ENCODE peak calls at places on chromosomes 12 and 14, in four cellular contexts. R is tibial artery, T is IMR-90, V is left lung. C is an unnamed sample.

GRCh38 chr14:51069065-51069464 is 25.8 kb downstream of the TRIM9 start:
- DNase-seq in R (no peak), T (no peak), V (no peak), C (no peak)

GRCh38 chr12:13976028-13976584 is 5.3 kb downstream of the GRIN2B start:
- DNase-seq in R (no peak), T (no peak), V (no peak), C (no peak)

GRCh38 chr12:127779301-127780045 is 487.5 kb upstream of the TMEM132C start:
- DNase-seq in R (no peak), T (no peak), V (no peak), C (no peak)

GRCh38 chr12:63238892-63239291 is 87.9 kb upstream of the AVPR1A start:
- DNase-seq in R (no peak), T (no peak), V (no peak), C (no peak)

GRCh38 chr14:90403065-90403464 is 6.2 kb downstream of the CALM1 start:
- DNase-seq in R (no peak), T (no peak), V (no peak), C (no peak)

GRCh38 chr14:71659165-71659564 is 273.1 kb upstream of the RGS6 start:
- DNase-seq in R (no peak), T (peak; percentile 64), V (no peak), C (no peak)

GRCh38 chr12:109053382-109054123 is 1.2 kb downstream of the USP30 start:
- DNase-seq in R (no peak), T (no peak), V (no peak), C (no peak)

GRCh38 chr12:24661657-24662096 is 287.2 kb downstream of the BCAT1 start:
- DNase-seq in R (peak; percentile 53), T (peak; percentile 80), V (peak; percentile 86), C (no peak)

GRCh38 chr14:35353409-35354172 is 51.0 kb downstream of the NFKBIA start:
- DNase-seq in R (no peak), T (no peak), V (no peak), C (no peak)

GRCh38 chr14:22084393-22085281 is 411.0 kb upstream of the OR4E1 start:
- DNase-seq in R (no peak), T (peak; percentile 62), V (no peak), C (no peak)

GRCh38 chr12:28622416-28622815 is 432.2 kb downstream of the CCDC91 start:
- DNase-seq in R (no peak), T (peak; percentile 80), V (no peak), C (peak; percentile 2)

GRCh38 chr12:67069451-67070306 is 199.5 kb upstream of the CAND1 start:
- DNase-seq in R (no peak), T (no peak), V (peak; percentile 81), C (no peak)

GRCh38 chr12:57612711-57613426 is 1.6 kb downstream of the ARHGEF25 start:
- DNase-seq in R (no peak), T (no peak), V (no peak), C (no peak)

GRCh38 chr14:90722590-90722989 is 93.6 kb downstream of the TTC7B start:
- DNase-seq in R (no peak), T (no peak), V (no peak), C (no peak)

GRCh38 chr12:25388216-25388615 is 137.5 kb upstream of the KRAS start:
- DNase-seq in R (no peak), T (peak; percentile 25), V (no peak), C (no peak)

GRCh38 chr12:112243255-112243965 is 118.0 kb downstream of the TRAFD1 start:
- DNase-seq in R (no peak), T (no peak), V (no peak), C (no peak)

GRCh38 chr12:6647083-6647604 is at the start of gene ACRBP:
- DNase-seq in R (peak; percentile 79), T (peak; percentile 14), V (peak; percentile 97), C (peak; percentile 7)

GRCh38 chr12:19994970-19995369 is 373.4 kb upstream of the PDE3A start:
- DNase-seq in R (no peak), T (no peak), V (no peak), C (no peak)

GRCh38 chr12:75489613-75490210 is 9.2 kb downstream of the GLIPR1 start:
- DNase-seq in R (no peak), T (peak; percentile 63), V (no peak), C (no peak)

GRCh38 chr14:84425968-84426367 is 1104.0 kb upstream of the FLRT2 start:
- DNase-seq in R (no peak), T (no peak), V (no peak), C (no peak)

GRCh38 chr12:30968211-30968610 is 41.7 kb downstream of the TSPAN11 start:
- DNase-seq in R (no peak), T (no peak), V (no peak), C (no peak)
- H3K36me3 ChIP-seq in R (no peaks in the 10 kb centered on the region), T (no peaks in the 10 kb centered on the region), V (no peaks in the 10 kb centered on the region), C (no peaks in the 10 kb centered on the region)

DNA sequence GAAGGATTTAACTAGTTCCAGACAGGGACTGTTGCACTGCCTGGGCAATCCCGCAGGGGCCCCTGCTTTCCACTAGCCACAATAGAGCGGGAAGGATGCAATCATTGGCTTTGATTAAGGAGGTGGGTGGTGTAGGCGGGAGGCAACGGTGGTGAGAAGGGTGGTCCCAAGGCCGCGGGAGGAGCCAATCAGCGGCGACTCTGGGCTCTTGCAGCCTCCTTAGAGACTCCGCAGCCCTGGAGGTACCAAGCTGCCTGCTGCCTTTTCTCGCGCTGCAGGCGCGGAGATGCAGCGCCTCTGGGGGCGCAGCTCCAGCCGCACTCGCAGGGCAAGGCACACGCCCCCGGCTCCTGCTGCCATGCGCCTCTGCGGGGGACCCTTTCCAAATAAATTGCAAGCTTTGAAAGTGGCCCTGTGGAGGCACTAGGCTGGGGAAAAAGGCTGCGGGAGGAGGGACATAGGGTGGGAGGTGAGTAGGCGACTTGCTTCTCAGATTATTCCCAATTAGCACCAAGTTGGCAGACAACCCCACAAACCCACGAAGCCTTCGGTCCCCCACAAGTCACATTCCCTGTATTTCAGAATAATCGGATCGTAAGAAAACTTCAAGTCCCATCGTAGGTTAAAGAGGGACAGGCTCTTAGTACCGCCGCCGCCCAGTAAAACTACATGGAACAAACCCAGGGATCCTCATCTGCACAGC is 860 bp upstream of the KCNA1 start:
- DNase-seq in R (no peak), T (no peak), V (no peak), C (no peak)
- TF ChIP-seq CTCF in R (no peak), T (no peak), V (no peak), C (no peak)

GRCh38 chr12:30867415-30867814 is 59.1 kb upstream of the TSPAN11 start:
- DNase-seq in R (no peak), T (no peak), V (no peak), C (no peak)
- H3K36me3 ChIP-seq in R (no peaks in the 10 kb centered on the region), T (no peaks in the 10 kb centered on the region), V (no peaks in the 10 kb centered on the region), C (no peaks in the 10 kb centered on the region)

GRCh38 chr12:2282321-2282720 is 229.5 kb downstream of the CACNA1C start:
- DNase-seq in R (no peak), T (no peak), V (no peak), C (no peak)
- TF ChIP-seq CTCF in R (no peak), T (no peak), V (no peak), C (no peak)

DNA sequence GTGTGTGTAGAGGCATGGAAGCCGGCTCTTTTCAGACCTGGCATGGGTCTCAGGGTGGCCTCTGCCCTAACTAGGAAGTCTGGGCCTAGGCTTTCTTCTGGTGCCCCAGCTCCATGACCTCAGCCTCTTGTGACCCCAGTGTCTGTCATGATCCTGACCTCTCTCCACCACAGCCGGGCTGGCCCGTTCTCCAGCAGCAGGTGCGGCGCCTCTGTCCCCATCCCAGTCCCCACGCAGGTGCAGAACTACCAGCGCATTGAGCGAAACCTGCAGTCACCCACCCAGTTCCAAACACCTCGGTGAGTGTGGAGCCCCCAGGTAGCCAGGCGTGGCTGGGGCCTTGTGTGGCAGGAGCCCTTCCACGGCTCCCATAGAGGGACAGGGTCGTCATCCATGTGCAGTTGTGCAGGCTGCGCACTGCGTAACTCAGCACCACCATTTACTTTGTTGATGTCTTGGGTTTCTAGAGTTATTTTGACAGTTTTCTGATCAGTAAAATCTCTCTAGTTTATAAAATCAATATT is 14.8 kb upstream of the PUS1 start:
- DNase-seq in R (no peak), T (no peak), V (no peak), C (no peak)
- H3K36me3 ChIP-seq in R (peaks cover 95% of the 10 kb centered on the region), T (peaks cover 71% of the 10 kb centered on the region), V (no peaks in the 10 kb centered on the region), C (peaks cover 70% of the 10 kb centered on the region)

GRCh38 chr14:77613207-77613606 is 3.2 kb downstream of the SPTLC2 start:
- DNase-seq in R (no peak), T (no peak), V (no peak), C (no peak)

GRCh38 chr14:77618381-77618780 is 1.9 kb upstream of the SPTLC2 start:
- DNase-seq in R (no peak), T (no peak), V (no peak), C (no peak)

GRCh38 chr14:77616133-77616453 is 344 bp downstream of the SPTLC2 start:
- DNase-seq in R (no peak), T (no peak), V (no peak), C (no peak)

GRCh38 chr14:77615231-77616132 is 955 bp downstream of the SPTLC2 start:
- DNase-seq in R (no peak), T (peak; percentile 56), V (no peak), C (no peak)

GRCh38 chr14:77616454-77617229 is at the start of gene SPTLC2:
- DNase-seq in R (peak; percentile 98), T (peak; percentile 99), V (peak; percentile 100), C (peak; percentile 99)
- TF ChIP-seq CTCF in R (no peak), T (peak; percentile 15), V (no peak), C (peak; percentile 10)